ENCODE peak calls at places on chromosomes 4 and X, in five cellular contexts. Y, Q, V, Z and H are unnamed samples.

GRCh38 chr4:185128272-185129119 is 14.6 kb upstream of the SLC25A4 start:
- DNase-seq in Z (no peak), Y (no peak), Q (peak; percentile 50), V (peak; percentile 32), H (peak; percentile 26)

GRCh38 chr4:84470204-84470785 is 28.8 kb downstream of the NKX6-1 start:
- DNase-seq in Y (no peak), V (no peak), Z (no peak), Q (no peak), H (no peak)

GRCh38 chrX:40644175-40644574 is 3.2 kb downstream of the CXorf38 start:
- DNase-seq in Q (no peak), V (no peak), Y (no peak), Z (no peak), H (no peak)

GRCh38 chr4:14361084-14361483 is 641.2 kb upstream of the CPEB2 start:
- DNase-seq in V (no peak), Y (no peak), Q (no peak), Z (no peak), H (no peak)

GRCh38 chr4:185005209-185005819 is 13.0 kb upstream of the HELT start:
- DNase-seq in Q (peak; percentile 78), Z (peak; percentile 66), Y (peak; percentile 4), V (peak; percentile 87), H (peak; percentile 80)

GRCh38 chr4:89071311-89071710 is 14.3 kb upstream of the FAM13A start:
- DNase-seq in V (no peak), Z (no peak), Q (no peak), Y (no peak), H (no peak)

GRCh38 chr4:16032382-16032743 is 51.5 kb downstream of the PROM1 start:
- DNase-seq in Y (no peak), Z (no peak), Q (no peak), V (no peak), H (no peak)

GRCh38 chr4:2092653-2093000 is 33.5 kb downstream of the NAT8L start:
- DNase-seq in Z (no peak), V (no peak), Y (no peak), Q (no peak), H (no peak)

GRCh38 chr4:98530572-98530971 is 127.8 kb downstream of the TSPAN5 start:
- DNase-seq in Y (no peak), Q (no peak), Z (no peak), V (no peak), H (no peak)

GRCh38 chr4:96483308-96484030 is 643.6 kb downstream of the PDHA2 start:
- DNase-seq in Z (no peak), Y (no peak), Q (no peak), V (no peak), H (no peak)

GRCh38 chr4:186557486-186557885 is 2.1 kb upstream of the MTNR1A start:
- DNase-seq in Y (no peak), Z (no peak), V (no peak), Q (no peak), H (no peak)

GRCh38 chr4:141193516-141193915 is 27.2 kb upstream of the ZNF330 start:
- DNase-seq in Y (no peak), Z (no peak), V (no peak), Q (no peak), H (no peak)

GRCh38 chr4:8495803-8496202 is 55.2 kb downstream of the TRMT44 start:
- DNase-seq in V (no peak), Q (no peak), Y (no peak), Z (no peak), H (no peak)